ENCODE peak calls at places on chromosomes 2 and 18, in six cellular contexts. E is cerebellar cortex, G is lower leg skin, X is LoVo, B is T-helper 1 cell, H is cardiac muscle cell. U is an unnamed sample.

GRCh38 chr2:199468561-199469513 is 11.1 kb upstream of the SATB2 start:
- DNase-seq in G (no peak), X (no peak), E (no peak), B (no peak), H (no peak), U (no peak)

GRCh38 chr2:144137705-144138428 is 382.1 kb downstream of the ZEB2 start:
- DNase-seq in G (no peak), E (no peak), H (no peak), B (no peak), X (no peak), U (no peak)

GRCh38 chr2:212158081-212158480 is 380.5 kb downstream of the ERBB4 start:
- DNase-seq in E (no peak), B (no peak), H (no peak), X (no peak), G (no peak), U (no peak)

GRCh38 chr2:70140978-70141753 is 49.7 kb downstream of the C2orf42 start:
- DNase-seq in E (peak), H (no peak), G (peak), X (peak), B (peak), U (peak)

GRCh38 chr2:110883401-110883800 is 151.0 kb downstream of the ACOXL start:
- DNase-seq in H (no peak), G (no peak), B (no peak), E (no peak), X (no peak), U (no peak)

GRCh38 chr18:27860011-27860410 is 316.9 kb downstream of the CDH2 start:
- DNase-seq in H (peak), X (no peak), B (no peak), G (no peak), E (no peak), U (peak)

GRCh38 chr18:49628119-49628518 is 66.3 kb downstream of the LIPG start:
- DNase-seq in B (no peak), E (no peak), G (no peak), H (no peak), X (no peak), U (no peak)

GRCh38 chr2:171878481-171878993 is 15.5 kb downstream of the SLC25A12 start:
- DNase-seq in G (no peak), X (no peak), E (peak), H (peak), B (no peak), U (peak)

GRCh38 chr2:201233192-201234166 is 26.9 kb upstream of the CASP8 start:
- DNase-seq in X (peak), B (peak), H (no peak), E (peak), G (peak), U (peak)

GRCh38 chr2:42562474-42563144 is 5.8 kb upstream of the MTA3 start:
- DNase-seq in X (peak), E (no peak), G (no peak), B (no peak), H (no peak), U (no peak)

GRCh38 chr18:77129150-77129551 is 3.4 kb downstream of the MBP start:
- DNase-seq in E (no peak), B (no peak), X (peak), H (no peak), G (peak), U (no peak)

GRCh38 chr2:229282758-229283546 is 11.9 kb upstream of the PID1 start:
- DNase-seq in G (peak), B (no peak), X (no peak), E (no peak), H (no peak), U (no peak)

GRCh38 chr2:212979799-212980198 is 171.6 kb downstream of the IKZF2 start:
- DNase-seq in E (no peak), H (no peak), G (no peak), B (no peak), X (peak), U (no peak)

GRCh38 chr2:170381678-170382077 is 203.7 kb downstream of the MYO3B start:
- DNase-seq in G (no peak), X (no peak), E (no peak), H (no peak), B (no peak), U (no peak)

GRCh38 chr2:111984213-111984604 is 70.9 kb upstream of the TMEM87B start:
- DNase-seq in X (no peak), E (no peak), G (no peak), B (no peak), H (no peak), U (no peak)

GRCh38 chr2:156191547-156191946 is 141.0 kb downstream of the NR4A2 start:
- DNase-seq in X (no peak), G (no peak), B (no peak), E (no peak), H (no peak), U (no peak)

GRCh38 chr2:179987916-179988315 is 19.2 kb downstream of the CWC22 start:
- DNase-seq in B (no peak), X (no peak), E (no peak), G (no peak), H (no peak), U (no peak)

GRCh38 chr18:3061581-3062416 is 48.9 kb upstream of the LPIN2 start:
- DNase-seq in H (no peak), E (no peak), G (no peak), X (no peak), B (peak), U (no peak)

GRCh38 chr2:10934979-10935350 is 23.2 kb downstream of the KCNF1 start:
- DNase-seq in H (no peak), G (no peak), X (no peak), B (no peak), E (no peak), U (peak)

GRCh38 chr18:78666666-78667335 is 312.8 kb upstream of the SALL3 start:
- DNase-seq in H (no peak), B (no peak), G (no peak), E (no peak), X (no peak), U (no peak)

GRCh38 chr18:13159579-13159978 is 59.0 kb upstream of the LDLRAD4 start:
- DNase-seq in E (peak), G (no peak), H (peak), X (peak), B (no peak), U (peak)

GRCh38 chr2:47636596-47636995 is 146.3 kb upstream of the MSH6 start:
- DNase-seq in H (no peak), G (peak), X (no peak), E (no peak), B (no peak), U (no peak)

GRCh38 chr2:218395090-218395444 is 4.6 kb upstream of the CTDSP1 start:
- DNase-seq in E (no peak), H (no peak), G (no peak), X (no peak), B (no peak), U (no peak)

GRCh38 chr18:7568426-7568825 is 1.3 kb downstream of the PTPRM start:
- DNase-seq in E (no peak), X (no peak), B (no peak), H (peak), G (peak), U (peak)

GRCh38 chr18:60549338-60549960 is 176.9 kb upstream of the MC4R start:
- DNase-seq in X (peak), E (peak), B (no peak), G (no peak), H (peak), U (peak)

GRCh38 chr2:59297829-59298228 is 1056.7 kb upstream of the FANCL start:
- DNase-seq in G (no peak), H (no peak), E (no peak), X (no peak), B (no peak), U (no peak)

GRCh38 chr2:107062173-107062572 is 176.2 kb upstream of the ST6GAL2 start:
- DNase-seq in X (peak), B (no peak), H (no peak), G (no peak), E (no peak), U (no peak)

GRCh38 chr2:43293744-43294695 is 67.6 kb upstream of the ZFP36L2 start:
- DNase-seq in X (peak), B (no peak), E (no peak), H (peak), G (no peak), U (peak)

GRCh38 chr2:11093467-11093866 is 61.8 kb upstream of the SLC66A3 start:
- DNase-seq in G (peak), H (no peak), X (no peak), E (no peak), B (no peak), U (no peak)

GRCh38 chr18:78576967-78577366 is 402.7 kb upstream of the SALL3 start:
- DNase-seq in E (no peak), H (no peak), B (no peak), X (no peak), G (peak), U (no peak)

GRCh38 chr2:176107731-176108181 is 676 bp downstream of the HOXD11 start:
- DNase-seq in G (peak), B (no peak), X (no peak), H (no peak), E (no peak), U (peak)

GRCh38 chr2:203605302-203605701 is 70.2 kb upstream of the RAPH1 start:
- DNase-seq in B (no peak), X (no peak), G (no peak), E (no peak), H (no peak), U (no peak)

GRCh38 chr2:71460595-71461303 is 7.4 kb downstream of the DYSF start:
- DNase-seq in X (no peak), E (no peak), G (peak), B (no peak), H (no peak), U (peak)

GRCh38 chr18:39561136-39561535 is 1995.5 kb upstream of the CELF4 start:
- DNase-seq in X (no peak), B (no peak), E (no peak), G (no peak), H (no peak), U (peak)

GRCh38 chr2:38462121-38462634 is 85.1 kb upstream of the ATL2 start:
- DNase-seq in G (no peak), H (no peak), B (no peak), X (peak), E (no peak), U (no peak)

GRCh38 chr2:160062283-160063005 is at the start of gene PLA2R1:
- DNase-seq in B (no peak), H (peak), X (peak), E (peak), G (peak), U (peak)

GRCh38 chr18:2881490-2882195 is 34.8 kb downstream of the EMILIN2 start:
- DNase-seq in G (peak), B (no peak), H (no peak), X (no peak), E (no peak), U (no peak)

GRCh38 chr2:55986700-55987440 is 63.3 kb upstream of the EFEMP1 start:
- DNase-seq in X (no peak), G (no peak), B (no peak), H (no peak), E (no peak), U (peak)

GRCh38 chr2:202944403-202944802 is 32.3 kb downstream of the CARF start:
- DNase-seq in E (no peak), X (no peak), G (no peak), B (no peak), H (no peak), U (no peak)

U was measured in NCI-H69.